ENCODE peak calls at places on chromosomes 16 and 17, in seven cellular contexts. One of them, this sample, is unnamed.

GRCh38 chr16:72355561-72355960 is 183.6 kb upstream of the PMFBP1 start:
- DNase-seq in HS-5: no peak
- DNase-seq in NCI-H1417 treated with DMSO at 0.1 percent for 48 hours: no peak
- DNase-seq in H9: no peak
- DNase-seq in activated T-helper 1 cell treated with anti-CD3 and anti-CD28 coated beads, Interleukin-12 subunit alpha, Interleukin-12 subunit beta, Interleukin-2, Interleukin-4 antibody, amounts not matched to agents 30 ng/mL and 10 ng/mL and 1 ng/mL, durations not matched to agents 14 hours and 24 hours and 36 hours: no peak
- DNase-seq in A549: no peak
- DNase-seq in stimulated activated CD4-positive, alpha-beta T cell treated with anti-CD3 and anti-CD28 coated beads, Interleukin-4, amount 100 ng/mL, for 1 hour: no peak
- DNase-seq in this sample: no peak

GRCh38 chr17:70369296-70369855 is 200.0 kb downstream of the KCNJ2 start:
- DNase-seq in A549: no peak
- DNase-seq in NCI-H1417 treated with DMSO at 0.1 percent for 48 hours: no peak
- DNase-seq in stimulated activated CD4-positive, alpha-beta T cell treated with anti-CD3 and anti-CD28 coated beads, Interleukin-4, amount 100 ng/mL, for 1 hour: no peak
- DNase-seq in H9: no peak
- DNase-seq in HS-5: no peak
- DNase-seq in activated T-helper 1 cell treated with anti-CD3 and anti-CD28 coated beads, Interleukin-12 subunit alpha, Interleukin-12 subunit beta, Interleukin-2, Interleukin-4 antibody, amounts not matched to agents 30 ng/mL and 10 ng/mL and 1 ng/mL, durations not matched to agents 14 hours and 24 hours and 36 hours: no peak
- DNase-seq in this sample: no peak

GRCh38 chr16:49396206-49396720 is 22.7 kb downstream of the C16orf78 start:
- DNase-seq in NCI-H1417 treated with DMSO at 0.1 percent for 48 hours: no peak
- DNase-seq in H9: no peak
- DNase-seq in stimulated activated CD4-positive, alpha-beta T cell treated with anti-CD3 and anti-CD28 coated beads, Interleukin-4, amount 100 ng/mL, for 1 hour: no peak
- DNase-seq in HS-5: no peak
- DNase-seq in activated T-helper 1 cell treated with anti-CD3 and anti-CD28 coated beads, Interleukin-12 subunit alpha, Interleukin-12 subunit beta, Interleukin-2, Interleukin-4 antibody, amounts not matched to agents 30 ng/mL and 10 ng/mL and 1 ng/mL, durations not matched to agents 14 hours and 24 hours and 36 hours: no peak
- DNase-seq in A549: no peak
- DNase-seq in this sample: no peak

GRCh38 chr16:359871-360697 is 7.6 kb upstream of the AXIN1 start:
- DNase-seq in activated T-helper 1 cell treated with anti-CD3 and anti-CD28 coated beads, Interleukin-12 subunit alpha, Interleukin-12 subunit beta, Interleukin-2, Interleukin-4 antibody, amounts not matched to agents 30 ng/mL and 10 ng/mL and 1 ng/mL, durations not matched to agents 14 hours and 24 hours and 36 hours: no peak
- DNase-seq in HS-5: no peak
- DNase-seq in stimulated activated CD4-positive, alpha-beta T cell treated with anti-CD3 and anti-CD28 coated beads, Interleukin-4, amount 100 ng/mL, for 1 hour: no peak
- DNase-seq in NCI-H1417 treated with DMSO at 0.1 percent for 48 hours: no peak
- DNase-seq in H9: no peak
- DNase-seq in A549: no peak
- DNase-seq in this sample: no peak

GRCh38 chr17:48915459-48916282 is 7.5 kb downstream of the UBE2Z start:
- DNase-seq in HS-5: peak
- DNase-seq in H9: no peak
- DNase-seq in activated T-helper 1 cell treated with anti-CD3 and anti-CD28 coated beads, Interleukin-12 subunit alpha, Interleukin-12 subunit beta, Interleukin-2, Interleukin-4 antibody, amounts not matched to agents 30 ng/mL and 10 ng/mL and 1 ng/mL, durations not matched to agents 14 hours and 24 hours and 36 hours: peak
- DNase-seq in NCI-H1417 treated with DMSO at 0.1 percent for 48 hours: no peak
- DNase-seq in stimulated activated CD4-positive, alpha-beta T cell treated with anti-CD3 and anti-CD28 coated beads, Interleukin-4, amount 100 ng/mL, for 1 hour: peak
- DNase-seq in A549: peak
- DNase-seq in this sample: peak

GRCh38 chr16:64419832-64420231 is 702.0 kb downstream of the CDH11 start:
- DNase-seq in H9: no peak
- DNase-seq in NCI-H1417 treated with DMSO at 0.1 percent for 48 hours: no peak
- DNase-seq in stimulated activated CD4-positive, alpha-beta T cell treated with anti-CD3 and anti-CD28 coated beads, Interleukin-4, amount 100 ng/mL, for 1 hour: no peak
- DNase-seq in A549: no peak
- DNase-seq in activated T-helper 1 cell treated with anti-CD3 and anti-CD28 coated beads, Interleukin-12 subunit alpha, Interleukin-12 subunit beta, Interleukin-2, Interleukin-4 antibody, amounts not matched to agents 30 ng/mL and 10 ng/mL and 1 ng/mL, durations not matched to agents 14 hours and 24 hours and 36 hours: no peak
- DNase-seq in HS-5: no peak
- DNase-seq in this sample: no peak

GRCh38 chr17:6554871-6555330 is 1.5 kb downstream of the PITPNM3 start:
- DNase-seq in A549: no peak
- DNase-seq in NCI-H1417 treated with DMSO at 0.1 percent for 48 hours: no peak
- DNase-seq in stimulated activated CD4-positive, alpha-beta T cell treated with anti-CD3 and anti-CD28 coated beads, Interleukin-4, amount 100 ng/mL, for 1 hour: no peak
- DNase-seq in activated T-helper 1 cell treated with anti-CD3 and anti-CD28 coated beads, Interleukin-12 subunit alpha, Interleukin-12 subunit beta, Interleukin-2, Interleukin-4 antibody, amounts not matched to agents 30 ng/mL and 10 ng/mL and 1 ng/mL, durations not matched to agents 14 hours and 24 hours and 36 hours: no peak
- DNase-seq in HS-5: no peak
- DNase-seq in H9: peak
- DNase-seq in this sample: no peak

GRCh38 chr17:9124554-9124935 is 103.2 kb downstream of the NTN1 start:
- DNase-seq in stimulated activated CD4-positive, alpha-beta T cell treated with anti-CD3 and anti-CD28 coated beads, Interleukin-4, amount 100 ng/mL, for 1 hour: no peak
- DNase-seq in H9: no peak
- DNase-seq in A549: no peak
- DNase-seq in activated T-helper 1 cell treated with anti-CD3 and anti-CD28 coated beads, Interleukin-12 subunit alpha, Interleukin-12 subunit beta, Interleukin-2, Interleukin-4 antibody, amounts not matched to agents 30 ng/mL and 10 ng/mL and 1 ng/mL, durations not matched to agents 14 hours and 24 hours and 36 hours: no peak
- DNase-seq in NCI-H1417 treated with DMSO at 0.1 percent for 48 hours: no peak
- DNase-seq in HS-5: no peak
- DNase-seq in this sample: no peak

GRCh38 chr17:80035937-80036714 is at the start of gene CCDC40:
- DNase-seq in H9: peak
- DNase-seq in NCI-H1417 treated with DMSO at 0.1 percent for 48 hours: peak
- DNase-seq in activated T-helper 1 cell treated with anti-CD3 and anti-CD28 coated beads, Interleukin-12 subunit alpha, Interleukin-12 subunit beta, Interleukin-2, Interleukin-4 antibody, amounts not matched to agents 30 ng/mL and 10 ng/mL and 1 ng/mL, durations not matched to agents 14 hours and 24 hours and 36 hours: peak
- DNase-seq in HS-5: peak
- DNase-seq in stimulated activated CD4-positive, alpha-beta T cell treated with anti-CD3 and anti-CD28 coated beads, Interleukin-4, amount 100 ng/mL, for 1 hour: peak
- DNase-seq in A549: peak
- DNase-seq in this sample: peak

GRCh38 chr16:51763072-51763658 is 612.1 kb upstream of the SALL1 start:
- DNase-seq in NCI-H1417 treated with DMSO at 0.1 percent for 48 hours: no peak
- DNase-seq in H9: peak
- DNase-seq in A549: no peak
- DNase-seq in HS-5: no peak
- DNase-seq in activated T-helper 1 cell treated with anti-CD3 and anti-CD28 coated beads, Interleukin-12 subunit alpha, Interleukin-12 subunit beta, Interleukin-2, Interleukin-4 antibody, amounts not matched to agents 30 ng/mL and 10 ng/mL and 1 ng/mL, durations not matched to agents 14 hours and 24 hours and 36 hours: no peak
- DNase-seq in stimulated activated CD4-positive, alpha-beta T cell treated with anti-CD3 and anti-CD28 coated beads, Interleukin-4, amount 100 ng/mL, for 1 hour: no peak
- DNase-seq in this sample: no peak

GRCh38 chr16:11852092-11852809 is 909 bp upstream of the RSL1D1 start:
- DNase-seq in HS-5: no peak
- DNase-seq in stimulated activated CD4-positive, alpha-beta T cell treated with anti-CD3 and anti-CD28 coated beads, Interleukin-4, amount 100 ng/mL, for 1 hour: no peak
- DNase-seq in A549: peak
- DNase-seq in NCI-H1417 treated with DMSO at 0.1 percent for 48 hours: no peak
- DNase-seq in activated T-helper 1 cell treated with anti-CD3 and anti-CD28 coated beads, Interleukin-12 subunit alpha, Interleukin-12 subunit beta, Interleukin-2, Interleukin-4 antibody, amounts not matched to agents 30 ng/mL and 10 ng/mL and 1 ng/mL, durations not matched to agents 14 hours and 24 hours and 36 hours: no peak
- DNase-seq in H9: no peak
- DNase-seq in this sample: no peak

GRCh38 chr16:66487580-66488235 is 60.6 kb downstream of the BEAN1 start:
- DNase-seq in NCI-H1417 treated with DMSO at 0.1 percent for 48 hours: no peak
- DNase-seq in activated T-helper 1 cell treated with anti-CD3 and anti-CD28 coated beads, Interleukin-12 subunit alpha, Interleukin-12 subunit beta, Interleukin-2, Interleukin-4 antibody, amounts not matched to agents 30 ng/mL and 10 ng/mL and 1 ng/mL, durations not matched to agents 14 hours and 24 hours and 36 hours: no peak
- DNase-seq in stimulated activated CD4-positive, alpha-beta T cell treated with anti-CD3 and anti-CD28 coated beads, Interleukin-4, amount 100 ng/mL, for 1 hour: no peak
- DNase-seq in HS-5: no peak
- DNase-seq in A549: no peak
- DNase-seq in H9: peak
- DNase-seq in this sample: no peak

GRCh38 chr16:70688266-70688742 is 2.5 kb upstream of the MTSS2 start:
- DNase-seq in stimulated activated CD4-positive, alpha-beta T cell treated with anti-CD3 and anti-CD28 coated beads, Interleukin-4, amount 100 ng/mL, for 1 hour: no peak
- DNase-seq in H9: no peak
- DNase-seq in A549: no peak
- DNase-seq in HS-5: no peak
- DNase-seq in NCI-H1417 treated with DMSO at 0.1 percent for 48 hours: no peak
- DNase-seq in activated T-helper 1 cell treated with anti-CD3 and anti-CD28 coated beads, Interleukin-12 subunit alpha, Interleukin-12 subunit beta, Interleukin-2, Interleukin-4 antibody, amounts not matched to agents 30 ng/mL and 10 ng/mL and 1 ng/mL, durations not matched to agents 14 hours and 24 hours and 36 hours: no peak
- DNase-seq in this sample: peak

GRCh38 chr16:88759245-88759975 is 25.6 kb downstream of the PIEZO1 start:
- DNase-seq in H9: peak
- DNase-seq in NCI-H1417 treated with DMSO at 0.1 percent for 48 hours: no peak
- DNase-seq in stimulated activated CD4-positive, alpha-beta T cell treated with anti-CD3 and anti-CD28 coated beads, Interleukin-4, amount 100 ng/mL, for 1 hour: peak
- DNase-seq in A549: no peak
- DNase-seq in activated T-helper 1 cell treated with anti-CD3 and anti-CD28 coated beads, Interleukin-12 subunit alpha, Interleukin-12 subunit beta, Interleukin-2, Interleukin-4 antibody, amounts not matched to agents 30 ng/mL and 10 ng/mL and 1 ng/mL, durations not matched to agents 14 hours and 24 hours and 36 hours: no peak
- DNase-seq in HS-5: no peak
- DNase-seq in this sample: no peak

GRCh38 chr17:40433551-40434384 is 9.5 kb upstream of the IGFBP4 start:
- DNase-seq in activated T-helper 1 cell treated with anti-CD3 and anti-CD28 coated beads, Interleukin-12 subunit alpha, Interleukin-12 subunit beta, Interleukin-2, Interleukin-4 antibody, amounts not matched to agents 30 ng/mL and 10 ng/mL and 1 ng/mL, durations not matched to agents 14 hours and 24 hours and 36 hours: no peak
- DNase-seq in NCI-H1417 treated with DMSO at 0.1 percent for 48 hours: no peak
- DNase-seq in H9: peak
- DNase-seq in A549: no peak
- DNase-seq in stimulated activated CD4-positive, alpha-beta T cell treated with anti-CD3 and anti-CD28 coated beads, Interleukin-4, amount 100 ng/mL, for 1 hour: no peak
- DNase-seq in HS-5: no peak
- DNase-seq in this sample: no peak

GRCh38 chr17:81035389-81036127 is 607 bp downstream of the BAIAP2 start:
- DNase-seq in stimulated activated CD4-positive, alpha-beta T cell treated with anti-CD3 and anti-CD28 coated beads, Interleukin-4, amount 100 ng/mL, for 1 hour: peak
- DNase-seq in HS-5: no peak
- DNase-seq in H9: no peak
- DNase-seq in activated T-helper 1 cell treated with anti-CD3 and anti-CD28 coated beads, Interleukin-12 subunit alpha, Interleukin-12 subunit beta, Interleukin-2, Interleukin-4 antibody, amounts not matched to agents 30 ng/mL and 10 ng/mL and 1 ng/mL, durations not matched to agents 14 hours and 24 hours and 36 hours: peak
- DNase-seq in NCI-H1417 treated with DMSO at 0.1 percent for 48 hours: no peak
- DNase-seq in A549: no peak
- DNase-seq in this sample: no peak

GRCh38 chr17:31373150-31374082 is 18.1 kb upstream of the RAB11FIP4 start:
- DNase-seq in A549: peak
- DNase-seq in activated T-helper 1 cell treated with anti-CD3 and anti-CD28 coated beads, Interleukin-12 subunit alpha, Interleukin-12 subunit beta, Interleukin-2, Interleukin-4 antibody, amounts not matched to agents 30 ng/mL and 10 ng/mL and 1 ng/mL, durations not matched to agents 14 hours and 24 hours and 36 hours: no peak
- DNase-seq in stimulated activated CD4-positive, alpha-beta T cell treated with anti-CD3 and anti-CD28 coated beads, Interleukin-4, amount 100 ng/mL, for 1 hour: no peak
- DNase-seq in NCI-H1417 treated with DMSO at 0.1 percent for 48 hours: no peak
- DNase-seq in HS-5: peak
- DNase-seq in H9: no peak
- DNase-seq in this sample: peak

GRCh38 chr17:76635659-76636360 is 7.7 kb downstream of the ST6GALNAC1 start:
- DNase-seq in activated T-helper 1 cell treated with anti-CD3 and anti-CD28 coated beads, Interleukin-12 subunit alpha, Interleukin-12 subunit beta, Interleukin-2, Interleukin-4 antibody, amounts not matched to agents 30 ng/mL and 10 ng/mL and 1 ng/mL, durations not matched to agents 14 hours and 24 hours and 36 hours: no peak
- DNase-seq in A549: no peak
- DNase-seq in H9: no peak
- DNase-seq in stimulated activated CD4-positive, alpha-beta T cell treated with anti-CD3 and anti-CD28 coated beads, Interleukin-4, amount 100 ng/mL, for 1 hour: no peak
- DNase-seq in NCI-H1417 treated with DMSO at 0.1 percent for 48 hours: no peak
- DNase-seq in HS-5: no peak
- DNase-seq in this sample: no peak

GRCh38 chr16:24685539-24686432 is 43.7 kb upstream of the TNRC6A start:
- DNase-seq in stimulated activated CD4-positive, alpha-beta T cell treated with anti-CD3 and anti-CD28 coated beads, Interleukin-4, amount 100 ng/mL, for 1 hour: no peak
- DNase-seq in A549: peak
- DNase-seq in activated T-helper 1 cell treated with anti-CD3 and anti-CD28 coated beads, Interleukin-12 subunit alpha, Interleukin-12 subunit beta, Interleukin-2, Interleukin-4 antibody, amounts not matched to agents 30 ng/mL and 10 ng/mL and 1 ng/mL, durations not matched to agents 14 hours and 24 hours and 36 hours: no peak
- DNase-seq in NCI-H1417 treated with DMSO at 0.1 percent for 48 hours: no peak
- DNase-seq in H9: peak
- DNase-seq in HS-5: no peak
- DNase-seq in this sample: peak

GRCh38 chr16:27475561-27475960 is 73.6 kb downstream of the IL21R start:
- DNase-seq in H9: no peak
- DNase-seq in activated T-helper 1 cell treated with anti-CD3 and anti-CD28 coated beads, Interleukin-12 subunit alpha, Interleukin-12 subunit beta, Interleukin-2, Interleukin-4 antibody, amounts not matched to agents 30 ng/mL and 10 ng/mL and 1 ng/mL, durations not matched to agents 14 hours and 24 hours and 36 hours: no peak
- DNase-seq in HS-5: peak
- DNase-seq in NCI-H1417 treated with DMSO at 0.1 percent for 48 hours: no peak
- DNase-seq in stimulated activated CD4-positive, alpha-beta T cell treated with anti-CD3 and anti-CD28 coated beads, Interleukin-4, amount 100 ng/mL, for 1 hour: no peak
- DNase-seq in A549: no peak
- DNase-seq in this sample: no peak

GRCh38 chr17:44623070-44623725 is 33.1 kb upstream of the MEIOC start:
- DNase-seq in A549: peak
- DNase-seq in stimulated activated CD4-positive, alpha-beta T cell treated with anti-CD3 and anti-CD28 coated beads, Interleukin-4, amount 100 ng/mL, for 1 hour: no peak
- DNase-seq in H9: no peak
- DNase-seq in HS-5: no peak
- DNase-seq in activated T-helper 1 cell treated with anti-CD3 and anti-CD28 coated beads, Interleukin-12 subunit alpha, Interleukin-12 subunit beta, Interleukin-2, Interleukin-4 antibody, amounts not matched to agents 30 ng/mL and 10 ng/mL and 1 ng/mL, durations not matched to agents 14 hours and 24 hours and 36 hours: no peak
- DNase-seq in NCI-H1417 treated with DMSO at 0.1 percent for 48 hours: no peak
- DNase-seq in this sample: no peak

GRCh38 chr16:86222541-86222940 is 287.8 kb upstream of the FOXF1 start:
- DNase-seq in stimulated activated CD4-positive, alpha-beta T cell treated with anti-CD3 and anti-CD28 coated beads, Interleukin-4, amount 100 ng/mL, for 1 hour: no peak
- DNase-seq in NCI-H1417 treated with DMSO at 0.1 percent for 48 hours: no peak
- DNase-seq in HS-5: no peak
- DNase-seq in A549: no peak
- DNase-seq in H9: no peak
- DNase-seq in activated T-helper 1 cell treated with anti-CD3 and anti-CD28 coated beads, Interleukin-12 subunit alpha, Interleukin-12 subunit beta, Interleukin-2, Interleukin-4 antibody, amounts not matched to agents 30 ng/mL and 10 ng/mL and 1 ng/mL, durations not matched to agents 14 hours and 24 hours and 36 hours: no peak
- DNase-seq in this sample: peak

GRCh38 chr17:71883845-71884244 is 237.0 kb upstream of the SOX9 start:
- DNase-seq in stimulated activated CD4-positive, alpha-beta T cell treated with anti-CD3 and anti-CD28 coated beads, Interleukin-4, amount 100 ng/mL, for 1 hour: no peak
- DNase-seq in activated T-helper 1 cell treated with anti-CD3 and anti-CD28 coated beads, Interleukin-12 subunit alpha, Interleukin-12 subunit beta, Interleukin-2, Interleukin-4 antibody, amounts not matched to agents 30 ng/mL and 10 ng/mL and 1 ng/mL, durations not matched to agents 14 hours and 24 hours and 36 hours: no peak
- DNase-seq in H9: no peak
- DNase-seq in HS-5: no peak
- DNase-seq in A549: no peak
- DNase-seq in NCI-H1417 treated with DMSO at 0.1 percent for 48 hours: no peak
- DNase-seq in this sample: no peak

GRCh38 chr17:75065562-75066151 is 18.6 kb downstream of the KCTD2 start:
- DNase-seq in H9: no peak
- DNase-seq in activated T-helper 1 cell treated with anti-CD3 and anti-CD28 coated beads, Interleukin-12 subunit alpha, Interleukin-12 subunit beta, Interleukin-2, Interleukin-4 antibody, amounts not matched to agents 30 ng/mL and 10 ng/mL and 1 ng/mL, durations not matched to agents 14 hours and 24 hours and 36 hours: no peak
- DNase-seq in NCI-H1417 treated with DMSO at 0.1 percent for 48 hours: no peak
- DNase-seq in stimulated activated CD4-positive, alpha-beta T cell treated with anti-CD3 and anti-CD28 coated beads, Interleukin-4, amount 100 ng/mL, for 1 hour: no peak
- DNase-seq in HS-5: no peak
- DNase-seq in A549: no peak
- DNase-seq in this sample: no peak

GRCh38 chr17:83119987-83120864 is 40.8 kb downstream of the METRNL start:
- DNase-seq in A549: peak
- DNase-seq in activated T-helper 1 cell treated with anti-CD3 and anti-CD28 coated beads, Interleukin-12 subunit alpha, Interleukin-12 subunit beta, Interleukin-2, Interleukin-4 antibody, amounts not matched to agents 30 ng/mL and 10 ng/mL and 1 ng/mL, durations not matched to agents 14 hours and 24 hours and 36 hours: no peak
- DNase-seq in NCI-H1417 treated with DMSO at 0.1 percent for 48 hours: no peak
- DNase-seq in HS-5: no peak
- DNase-seq in stimulated activated CD4-positive, alpha-beta T cell treated with anti-CD3 and anti-CD28 coated beads, Interleukin-4, amount 100 ng/mL, for 1 hour: no peak
- DNase-seq in H9: no peak
- DNase-seq in this sample: no peak

GRCh38 chr17:2705263-2705662 is 6.3 kb downstream of the CLUH start:
- DNase-seq in H9: no peak
- DNase-seq in stimulated activated CD4-positive, alpha-beta T cell treated with anti-CD3 and anti-CD28 coated beads, Interleukin-4, amount 100 ng/mL, for 1 hour: no peak
- DNase-seq in activated T-helper 1 cell treated with anti-CD3 and anti-CD28 coated beads, Interleukin-12 subunit alpha, Interleukin-12 subunit beta, Interleukin-2, Interleukin-4 antibody, amounts not matched to agents 30 ng/mL and 10 ng/mL and 1 ng/mL, durations not matched to agents 14 hours and 24 hours and 36 hours: no peak
- DNase-seq in A549: peak
- DNase-seq in HS-5: no peak
- DNase-seq in NCI-H1417 treated with DMSO at 0.1 percent for 48 hours: no peak
- DNase-seq in this sample: peak

GRCh38 chr16:3459401-3460090 is 16.1 kb downstream of the NAA60 start:
- DNase-seq in A549: no peak
- DNase-seq in HS-5: no peak
- DNase-seq in H9: no peak
- DNase-seq in NCI-H1417 treated with DMSO at 0.1 percent for 48 hours: no peak
- DNase-seq in activated T-helper 1 cell treated with anti-CD3 and anti-CD28 coated beads, Interleukin-12 subunit alpha, Interleukin-12 subunit beta, Interleukin-2, Interleukin-4 antibody, amounts not matched to agents 30 ng/mL and 10 ng/mL and 1 ng/mL, durations not matched to agents 14 hours and 24 hours and 36 hours: peak
- DNase-seq in stimulated activated CD4-positive, alpha-beta T cell treated with anti-CD3 and anti-CD28 coated beads, Interleukin-4, amount 100 ng/mL, for 1 hour: no peak
- DNase-seq in this sample: no peak

GRCh38 chr17:44396946-44397345 is 7.5 kb upstream of the ITGA2B start:
- DNase-seq in stimulated activated CD4-positive, alpha-beta T cell treated with anti-CD3 and anti-CD28 coated beads, Interleukin-4, amount 100 ng/mL, for 1 hour: no peak
- DNase-seq in A549: no peak
- DNase-seq in NCI-H1417 treated with DMSO at 0.1 percent for 48 hours: no peak
- DNase-seq in H9: peak
- DNase-seq in activated T-helper 1 cell treated with anti-CD3 and anti-CD28 coated beads, Interleukin-12 subunit alpha, Interleukin-12 subunit beta, Interleukin-2, Interleukin-4 antibody, amounts not matched to agents 30 ng/mL and 10 ng/mL and 1 ng/mL, durations not matched to agents 14 hours and 24 hours and 36 hours: no peak
- DNase-seq in HS-5: no peak
- DNase-seq in this sample: no peak

GRCh38 chr16:31202402-31203385 is at the start of gene PYCARD:
- DNase-seq in NCI-H1417 treated with DMSO at 0.1 percent for 48 hours: no peak
- DNase-seq in activated T-helper 1 cell treated with anti-CD3 and anti-CD28 coated beads, Interleukin-12 subunit alpha, Interleukin-12 subunit beta, Interleukin-2, Interleukin-4 antibody, amounts not matched to agents 30 ng/mL and 10 ng/mL and 1 ng/mL, durations not matched to agents 14 hours and 24 hours and 36 hours: no peak
- DNase-seq in stimulated activated CD4-positive, alpha-beta T cell treated with anti-CD3 and anti-CD28 coated beads, Interleukin-4, amount 100 ng/mL, for 1 hour: peak
- DNase-seq in H9: peak
- DNase-seq in A549: peak
- DNase-seq in HS-5: no peak
- DNase-seq in this sample: no peak

GRCh38 chr16:84327926-84328505 is 33.3 kb downstream of the WFDC1 start:
- DNase-seq in NCI-H1417 treated with DMSO at 0.1 percent for 48 hours: no peak
- DNase-seq in stimulated activated CD4-positive, alpha-beta T cell treated with anti-CD3 and anti-CD28 coated beads, Interleukin-4, amount 100 ng/mL, for 1 hour: no peak
- DNase-seq in H9: no peak
- DNase-seq in activated T-helper 1 cell treated with anti-CD3 and anti-CD28 coated beads, Interleukin-12 subunit alpha, Interleukin-12 subunit beta, Interleukin-2, Interleukin-4 antibody, amounts not matched to agents 30 ng/mL and 10 ng/mL and 1 ng/mL, durations not matched to agents 14 hours and 24 hours and 36 hours: no peak
- DNase-seq in HS-5: no peak
- DNase-seq in A549: no peak
- DNase-seq in this sample: no peak

GRCh38 chr16:89176147-89176690 is 4.7 kb downstream of the CDH15 start:
- DNase-seq in H9: no peak
- DNase-seq in stimulated activated CD4-positive, alpha-beta T cell treated with anti-CD3 and anti-CD28 coated beads, Interleukin-4, amount 100 ng/mL, for 1 hour: no peak
- DNase-seq in A549: no peak
- DNase-seq in HS-5: no peak
- DNase-seq in NCI-H1417 treated with DMSO at 0.1 percent for 48 hours: no peak
- DNase-seq in activated T-helper 1 cell treated with anti-CD3 and anti-CD28 coated beads, Interleukin-12 subunit alpha, Interleukin-12 subunit beta, Interleukin-2, Interleukin-4 antibody, amounts not matched to agents 30 ng/mL and 10 ng/mL and 1 ng/mL, durations not matched to agents 14 hours and 24 hours and 36 hours: no peak
- DNase-seq in this sample: no peak

GRCh38 chr16:75114946-75115825 is 1.4 kb downstream of the LDHD start:
- DNase-seq in activated T-helper 1 cell treated with anti-CD3 and anti-CD28 coated beads, Interleukin-12 subunit alpha, Interleukin-12 subunit beta, Interleukin-2, Interleukin-4 antibody, amounts not matched to agents 30 ng/mL and 10 ng/mL and 1 ng/mL, durations not matched to agents 14 hours and 24 hours and 36 hours: no peak
- DNase-seq in A549: no peak
- DNase-seq in H9: no peak
- DNase-seq in NCI-H1417 treated with DMSO at 0.1 percent for 48 hours: no peak
- DNase-seq in stimulated activated CD4-positive, alpha-beta T cell treated with anti-CD3 and anti-CD28 coated beads, Interleukin-4, amount 100 ng/mL, for 1 hour: no peak
- DNase-seq in HS-5: no peak
- DNase-seq in this sample: no peak

GRCh38 chr17:12034538-12034937 is 13.9 kb downstream of the MAP2K4 start:
- DNase-seq in NCI-H1417 treated with DMSO at 0.1 percent for 48 hours: no peak
- DNase-seq in activated T-helper 1 cell treated with anti-CD3 and anti-CD28 coated beads, Interleukin-12 subunit alpha, Interleukin-12 subunit beta, Interleukin-2, Interleukin-4 antibody, amounts not matched to agents 30 ng/mL and 10 ng/mL and 1 ng/mL, durations not matched to agents 14 hours and 24 hours and 36 hours: no peak
- DNase-seq in A549: no peak
- DNase-seq in H9: no peak
- DNase-seq in HS-5: no peak
- DNase-seq in stimulated activated CD4-positive, alpha-beta T cell treated with anti-CD3 and anti-CD28 coated beads, Interleukin-4, amount 100 ng/mL, for 1 hour: no peak
- DNase-seq in this sample: no peak

GRCh38 chr16:29975811-29976511 is 2.3 kb downstream of the TAOK2 start:
- DNase-seq in HS-5: no peak
- DNase-seq in NCI-H1417 treated with DMSO at 0.1 percent for 48 hours: no peak
- DNase-seq in H9: no peak
- DNase-seq in activated T-helper 1 cell treated with anti-CD3 and anti-CD28 coated beads, Interleukin-12 subunit alpha, Interleukin-12 subunit beta, Interleukin-2, Interleukin-4 antibody, amounts not matched to agents 30 ng/mL and 10 ng/mL and 1 ng/mL, durations not matched to agents 14 hours and 24 hours and 36 hours: no peak
- DNase-seq in stimulated activated CD4-positive, alpha-beta T cell treated with anti-CD3 and anti-CD28 coated beads, Interleukin-4, amount 100 ng/mL, for 1 hour: no peak
- DNase-seq in A549: no peak
- DNase-seq in this sample: no peak

GRCh38 chr16:57089406-57089805 is 3.0 kb upstream of the CPNE2 start:
- DNase-seq in H9: no peak
- DNase-seq in activated T-helper 1 cell treated with anti-CD3 and anti-CD28 coated beads, Interleukin-12 subunit alpha, Interleukin-12 subunit beta, Interleukin-2, Interleukin-4 antibody, amounts not matched to agents 30 ng/mL and 10 ng/mL and 1 ng/mL, durations not matched to agents 14 hours and 24 hours and 36 hours: no peak
- DNase-seq in HS-5: no peak
- DNase-seq in stimulated activated CD4-positive, alpha-beta T cell treated with anti-CD3 and anti-CD28 coated beads, Interleukin-4, amount 100 ng/mL, for 1 hour: no peak
- DNase-seq in A549: no peak
- DNase-seq in NCI-H1417 treated with DMSO at 0.1 percent for 48 hours: no peak
- DNase-seq in this sample: no peak

GRCh38 chr17:18129041-18129502 is 20.5 kb downstream of the MYO15A start:
- DNase-seq in A549: peak
- DNase-seq in HS-5: no peak
- DNase-seq in activated T-helper 1 cell treated with anti-CD3 and anti-CD28 coated beads, Interleukin-12 subunit alpha, Interleukin-12 subunit beta, Interleukin-2, Interleukin-4 antibody, amounts not matched to agents 30 ng/mL and 10 ng/mL and 1 ng/mL, durations not matched to agents 14 hours and 24 hours and 36 hours: no peak
- DNase-seq in stimulated activated CD4-positive, alpha-beta T cell treated with anti-CD3 and anti-CD28 coated beads, Interleukin-4, amount 100 ng/mL, for 1 hour: no peak
- DNase-seq in NCI-H1417 treated with DMSO at 0.1 percent for 48 hours: no peak
- DNase-seq in H9: no peak
- DNase-seq in this sample: peak